ENCODE peak calls at places on chromosomes 2 and 18, in nine cellular contexts. W, S, V, K, R, D, T, A and Z are unnamed samples.
A peak's percentile ranks its signal among the peaks of the same experiment; 100 is the strongest.

GRCh38 chr18:489244-490023 is 11.1 kb downstream of the COLEC12 start:
- DNase-seq in W (no peak), R (no peak), T (peak; percentile 89), A (peak; percentile 42), D (no peak), V (no peak), K (peak; percentile 59), S (no peak), Z (no peak)

GRCh38 chr2:79512442-79513401 is at the start of gene CTNNA2:
- DNase-seq in W (peak; percentile 92), K (peak; percentile 10), S (peak; percentile 91), A (peak; percentile 15), T (peak; percentile 24), V (peak; percentile 95), R (peak; percentile 98), D (peak; percentile 91), Z (peak; percentile 94)

GRCh38 chr2:219661197-219661954 is 33.9 kb downstream of the SLC4A3 start:
- DNase-seq in D (no peak), W (no peak), V (no peak), T (no peak), A (peak; percentile 23), K (peak; percentile 64), S (peak; percentile 37), R (no peak), Z (no peak)

GRCh38 chr2:178414266-178415247 is 36.4 kb downstream of the PRKRA start:
- DNase-seq in R (peak; percentile 95), V (peak; percentile 86), D (peak; percentile 95), K (peak; percentile 88), S (peak; percentile 95), T (peak; percentile 97), W (peak; percentile 95), A (peak; percentile 97), Z (peak; percentile 91)

GRCh38 chr2:109159096-109159495 is 30.1 kb downstream of the SH3RF3 start:
- DNase-seq in W (no peak), A (no peak), T (no peak), S (no peak), R (no peak), K (no peak), D (no peak), V (no peak), Z (no peak)

GRCh38 chr2:101295895-101296294 is 12.6 kb downstream of the RNF149 start:
- DNase-seq in V (no peak), R (no peak), A (peak; percentile 56), D (no peak), T (peak; percentile 82), W (no peak), S (no peak), K (peak; percentile 76), Z (no peak)

GRCh38 chr2:202881570-202881969 is 10.0 kb upstream of the ICA1L start:
- DNase-seq in A (no peak), K (no peak), D (no peak), W (no peak), V (no peak), R (no peak), S (no peak), T (no peak), Z (no peak)

GRCh38 chr2:183868153-183868552 is 730.2 kb upstream of the ZNF804A start:
- DNase-seq in V (no peak), R (no peak), W (no peak), A (peak; percentile 1), T (no peak), S (no peak), D (no peak), K (no peak), Z (no peak)

GRCh38 chr18:10878703-10879102 is 270.7 kb downstream of the PIEZO2 start:
- DNase-seq in V (no peak), W (no peak), T (no peak), S (no peak), D (peak; percentile 96), R (no peak), K (no peak), A (no peak), Z (no peak)

GRCh38 chr18:54203914-54204313 is 20.6 kb downstream of the MBD2 start:
- DNase-seq in R (no peak), V (no peak), K (no peak), T (no peak), W (no peak), D (no peak), A (no peak), S (no peak), Z (no peak)

GRCh38 chr2:133362061-133362476 is 206.2 kb downstream of the NCKAP5 start:
- DNase-seq in D (no peak), S (peak; percentile 11), A (peak; percentile 75), W (no peak), V (no peak), K (peak; percentile 68), R (no peak), T (peak; percentile 71), Z (no peak)

GRCh38 chr2:233354971-233355574 is 779 bp downstream of the DGKD start:
- DNase-seq in T (peak; percentile 48), A (peak; percentile 15), W (peak; percentile 49), V (no peak), D (peak; percentile 28), S (peak; percentile 28), K (peak; percentile 20), R (peak; percentile 31), Z (no peak)

GRCh38 chr2:159797468-159798375 is at the start of gene CD302:
- DNase-seq in W (peak; percentile 74), K (peak; percentile 40), V (peak; percentile 35), S (peak; percentile 79), T (peak; percentile 87), A (peak; percentile 66), R (peak; percentile 77), D (no peak), Z (peak; percentile 48)

GRCh38 chr2:8487461-8487932 is 194.4 kb upstream of the ID2 start:
- DNase-seq in V (no peak), A (no peak), S (no peak), R (peak; percentile 32), T (no peak), K (peak; percentile 45), D (no peak), W (peak; percentile 56), Z (peak; percentile 52)

GRCh38 chr2:134324942-134325341 is 71.1 kb downstream of the MGAT5 start:
- DNase-seq in W (no peak), D (peak; percentile 61), A (no peak), T (no peak), K (no peak), R (no peak), S (no peak), V (no peak), Z (no peak)

GRCh38 chr2:211798868-211799267 is 739.7 kb downstream of the ERBB4 start:
- DNase-seq in K (no peak), S (no peak), T (no peak), R (peak; percentile 22), D (no peak), V (no peak), A (no peak), W (peak; percentile 50), Z (no peak)

GRCh38 chr2:149038442-149039212 is at the start of gene LYPD6B:
- DNase-seq in S (peak; percentile 84), T (peak; percentile 38), D (peak; percentile 80), K (no peak), A (no peak), W (peak; percentile 79), V (no peak), R (peak; percentile 70), Z (peak; percentile 68)

GRCh38 chr2:174802459-174802858 is 38.2 kb upstream of the CHRNA1 start:
- DNase-seq in R (no peak), W (no peak), S (no peak), A (peak; percentile 14), D (no peak), K (peak; percentile 84), T (peak; percentile 69), V (no peak), Z (no peak)

GRCh38 chr18:23105030-23105429 is 30.3 kb upstream of the CABLES1 start:
- DNase-seq in K (no peak), A (no peak), S (no peak), T (no peak), R (no peak), V (no peak), D (no peak), W (no peak), Z (no peak)
- H3K27ac ChIP-seq in K (no peak overlapping the region), A (no peak overlapping the region), S (no peak overlapping the region), T (no peak overlapping the region), R (no peak overlapping the region), V (no peak overlapping the region), D (no peak overlapping the region), W (no peak overlapping the region), Z (no peak overlapping the region)

GRCh38 chr2:230671117-230671516 is 41.5 kb upstream of the CAB39 start:
- DNase-seq in V (no peak), D (peak; percentile 65), K (peak; percentile 90), S (no peak), A (peak; percentile 63), T (peak; percentile 53), W (no peak), R (no peak), Z (no peak)
- H2AFZ ChIP-seq in V (no peak overlapping the region), D (peak overlapping the region; percentile 45), K (no peak overlapping the region), S (no peak overlapping the region), A (no peak overlapping the region), T (no peak overlapping the region), W (peak overlapping the region; percentile 33), R (no peak overlapping the region), Z (no peak overlapping the region)

GRCh38 chr2:144349674-144350073 is 170.2 kb downstream of the ZEB2 start:
- DNase-seq in R (peak; percentile 27), A (no peak), K (no peak), D (no peak), V (no peak), S (no peak), W (peak; percentile 18), T (no peak), Z (no peak)
- H3K27ac ChIP-seq in R (peak overlapping the region; percentile 57), A (no peak overlapping the region), K (peak overlapping the region; percentile 44), D (no peak overlapping the region), V (peak overlapping the region; percentile 74), S (no peak overlapping the region), W (no peak overlapping the region), T (no peak overlapping the region), Z (no peak overlapping the region)

GRCh38 chr2:235146871-235147565 is 195.2 kb downstream of the SH3BP4 start:
- DNase-seq in V (no peak), A (no peak), T (no peak), K (no peak), D (no peak), R (no peak), S (no peak), W (no peak), Z (peak; percentile 8)
- H2AFZ ChIP-seq in V (no peak overlapping the region), A (no peak overlapping the region), T (no peak overlapping the region), K (no peak overlapping the region), D (no peak overlapping the region), R (no peak overlapping the region), S (no peak overlapping the region), W (no peak overlapping the region), Z (no peak overlapping the region)

DNA sequence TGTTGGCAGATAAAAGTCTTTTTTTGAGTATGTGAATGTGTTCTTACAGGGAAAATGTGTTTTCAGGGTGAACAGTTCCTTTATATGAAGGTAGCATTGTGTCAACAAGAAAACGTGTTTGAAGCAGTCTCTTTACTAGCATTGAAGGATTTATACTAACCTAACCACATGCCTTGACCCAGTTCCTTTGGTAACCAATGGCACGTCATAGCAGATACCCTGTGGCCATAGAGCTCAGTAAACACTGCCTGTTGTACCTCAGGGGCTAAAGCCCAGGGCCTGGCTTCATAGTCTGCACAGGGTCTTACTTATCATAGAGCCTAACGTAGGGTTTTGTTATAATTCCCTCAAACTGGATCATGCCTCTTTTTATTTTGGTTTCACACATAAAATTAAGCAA is 32.1 kb upstream of the NFU1 start:
- DNase-seq in S (no peak), T (no peak), V (no peak), A (no peak), R (no peak), W (no peak), D (no peak), K (no peak), Z (no peak)
- H3K27ac ChIP-seq in S (no peak overlapping the region), T (no peak overlapping the region), V (no peak overlapping the region), A (no peak overlapping the region), R (no peak overlapping the region), W (no peak overlapping the region), D (no peak overlapping the region), K (no peak overlapping the region), Z (no peak overlapping the region)

GRCh38 chr2:195580156-195580555 is 76.9 kb upstream of the SLC39A10 start:
- DNase-seq in S (no peak), D (no peak), R (no peak), A (no peak), K (no peak), V (no peak), T (no peak), W (no peak), Z (no peak)
- H2AFZ ChIP-seq in S (no peak overlapping the region), D (peak overlapping the region; percentile 3), R (no peak overlapping the region), A (no peak overlapping the region), K (no peak overlapping the region), V (no peak overlapping the region), T (peak overlapping the region; percentile 43), W (peak overlapping the region; percentile 11), Z (no peak overlapping the region)